ENCODE peak calls at places on chromosomes 2 and 18, in six cellular contexts. Y is A549, S is IMR-90, Q is K562, D is HepG2, W is GM12878. H is an unnamed sample.
A peak's percentile ranks its signal among the peaks of the same experiment; 100 is the strongest.

GRCh38 chr2:84631047-84631446 is 114.7 kb downstream of the DNAH6 start:
- DNase-seq in S (peak; percentile 53), W (no peak), Q (peak; percentile 14), D (peak; percentile 48), Y (peak; percentile 52), H (no peak)

GRCh38 chr2:174603280-174603679 is 5.7 kb upstream of the WIPF1 start:
- DNase-seq in W (no peak), Q (no peak), D (peak; percentile 38), S (peak; percentile 67), Y (no peak), H (no peak)

GRCh38 chr2:151720521-151720920 is 13.8 kb downstream of the NEB start:
- DNase-seq in Y (no peak), W (no peak), Q (no peak), S (no peak), D (no peak), H (no peak)

GRCh38 chr2:176553685-176554106 is 284.5 kb downstream of the MTX2 start:
- DNase-seq in D (no peak), Q (no peak), S (peak; percentile 1), W (no peak), Y (peak; percentile 60), H (peak; percentile 71)

GRCh38 chr2:221779614-221780067 is 207.5 kb upstream of the EPHA4 start:
- DNase-seq in Q (no peak), D (no peak), Y (no peak), S (peak; percentile 81), W (no peak), H (no peak)

GRCh38 chr2:168336786-168337388 is 89.5 kb upstream of the STK39 start:
- DNase-seq in Y (no peak), S (no peak), W (no peak), D (peak; percentile 69), Q (no peak), H (peak; percentile 67)

GRCh38 chr2:160407393-160408204 is 86.0 kb downstream of the RBMS1 start:
- DNase-seq in Q (peak; percentile 18), D (peak; percentile 31), Y (peak; percentile 38), W (no peak), S (peak; percentile 54), H (peak; percentile 75)

GRCh38 chr2:26630669-26631360 is 10.4 kb downstream of the CIB4 start:
- DNase-seq in W (no peak), Q (no peak), D (peak; percentile 86), Y (peak; percentile 64), S (peak; percentile 27), H (no peak)

GRCh38 chr18:51537487-51537886 is 340.0 kb upstream of the MEX3C start:
- DNase-seq in Q (no peak), W (peak; percentile 2), D (no peak), S (no peak), Y (no peak), H (peak; percentile 27)

GRCh38 chr2:27703638-27704341 is 40.1 kb downstream of the SLC4A1AP start:
- DNase-seq in Y (peak; percentile 90), Q (peak; percentile 83), D (peak; percentile 80), W (peak; percentile 40), S (peak; percentile 96), H (peak; percentile 94)

GRCh38 chr18:35729971-35730668 is 148.6 kb downstream of the GALNT1 start:
- DNase-seq in S (no peak), Q (no peak), W (no peak), D (no peak), Y (no peak), H (no peak)

GRCh38 chr2:39778233-39778632 is 825 bp downstream of the THUMPD2 start:
- DNase-seq in Q (no peak), D (no peak), Y (peak; percentile 25), S (no peak), W (no peak), H (no peak)

GRCh38 chr2:6410265-6410664 is 455.4 kb downstream of the CMPK2 start:
- DNase-seq in Y (no peak), D (no peak), S (peak; percentile 6), Q (no peak), W (no peak), H (no peak)

GRCh38 chr18:46336278-46337205 is 232.4 kb downstream of the HAUS1 start:
- DNase-seq in S (no peak), Q (no peak), W (no peak), Y (no peak), D (no peak), H (no peak)

GRCh38 chr2:203623616-203624015 is 82.8 kb upstream of the CD28 start:
- DNase-seq in S (peak; percentile 27), D (no peak), Q (no peak), W (no peak), Y (no peak), H (no peak)

GRCh38 chr2:76169289-76169688 is 458.6 kb upstream of the GCFC2 start:
- DNase-seq in Y (no peak), S (no peak), D (no peak), W (no peak), Q (no peak), H (no peak)

GRCh38 chr2:161625314-161625919 is 1.2 kb downstream of the SLC4A10 start:
- DNase-seq in D (no peak), Q (no peak), W (no peak), S (no peak), Y (no peak), H (peak; percentile 75)

GRCh38 chr18:12741351-12741750 is 38.5 kb downstream of the PSMG2 start:
- DNase-seq in W (no peak), Q (no peak), S (peak; percentile 49), D (peak; percentile 94), Y (peak; percentile 36), H (no peak)

GRCh38 chr2:85413592-85414421 is 3.6 kb upstream of the CAPG start:
- DNase-seq in S (peak; percentile 46), D (no peak), Q (peak; percentile 90), Y (no peak), W (no peak), H (peak; percentile 71)

GRCh38 chr18:48899558-48900174 is 51.1 kb downstream of the SMAD7 start:
- DNase-seq in S (no peak), W (no peak), D (no peak), Y (no peak), Q (no peak), H (no peak)

GRCh38 chr18:48897531-48897930 is 53.2 kb downstream of the SMAD7 start:
- DNase-seq in D (no peak), Q (no peak), Y (no peak), W (no peak), S (peak; percentile 42), H (no peak)

GRCh38 chr18:48900469-48900868 is 50.3 kb downstream of the SMAD7 start:
- DNase-seq in Y (no peak), S (no peak), Q (no peak), D (no peak), W (no peak), H (no peak)

GRCh38 chr18:48896875-48897511 is 53.8 kb downstream of the SMAD7 start:
- DNase-seq in Y (no peak), W (peak; percentile 19), Q (peak; percentile 88), S (peak; percentile 17), D (peak; percentile 98), H (no peak)

GRCh38 chr18:48898521-48898920 is 52.2 kb downstream of the SMAD7 start:
- DNase-seq in S (no peak), W (no peak), Q (no peak), Y (no peak), D (no peak), H (no peak)
- TF ChIP-seq RFX5 in S (no peak), W (no peak), Q (no peak), Y (no peak), D (no peak), H (no peak)

GRCh38 chr2:154015233-154015632 is 143.5 kb downstream of the GALNT13 start:
- DNase-seq in D (no peak), S (no peak), W (no peak), Q (no peak), Y (no peak), H (no peak)

DNA sequence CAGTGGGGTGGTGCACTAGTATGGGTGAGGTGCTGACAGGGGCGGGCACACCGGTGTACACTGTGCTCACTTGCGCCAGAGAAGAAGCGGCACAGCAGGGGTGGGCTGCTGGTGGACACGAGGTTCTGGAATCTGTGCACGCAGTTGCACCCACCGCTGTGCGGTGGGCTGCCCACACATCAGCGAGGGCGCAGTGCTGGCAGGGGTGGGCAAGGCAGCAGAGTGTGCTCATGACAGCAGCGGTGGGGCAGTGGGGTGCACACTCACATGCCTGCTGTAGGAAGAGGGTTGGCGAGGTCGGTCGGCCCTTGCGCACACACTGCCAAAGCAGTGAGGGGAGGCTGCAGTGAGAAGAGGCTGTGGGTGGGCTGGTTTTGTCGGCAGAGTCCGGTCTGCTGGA is 141.8 kb downstream of the GALNT13 start:
- DNase-seq in Y (no peak), S (no peak), D (no peak), Q (no peak), W (no peak), H (no peak)
- TF ChIP-seq RFX5 in Y (no peak), S (no peak), D (no peak), Q (no peak), W (no peak), H (no peak)

DNA sequence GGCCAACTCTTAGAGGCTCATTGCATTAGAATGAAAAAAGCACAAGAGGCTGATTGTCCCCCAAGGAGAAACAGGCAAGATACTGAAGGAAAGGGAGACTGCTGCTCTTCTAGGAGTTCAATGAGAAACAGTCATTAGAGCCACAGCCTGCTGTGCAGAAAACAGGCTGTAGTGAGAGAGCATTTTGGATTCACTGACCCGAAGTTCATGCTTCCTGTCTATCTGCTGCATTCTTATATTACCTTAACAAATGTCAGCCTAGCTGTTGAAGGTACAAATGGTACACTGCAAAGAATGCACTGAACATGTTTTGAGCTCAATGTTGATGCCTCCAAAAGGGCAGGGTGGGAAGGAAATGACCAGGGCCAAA is 423.4 kb downstream of the SETBP1 start:
- DNase-seq in Y (no peak), W (no peak), S (no peak), Q (no peak), D (no peak), H (no peak)
- TF ChIP-seq RFX5 in Y (no peak), W (no peak), S (no peak), Q (no peak), D (no peak), H (no peak)

GRCh38 chr2:71554028-71554705 is 100.8 kb downstream of the DYSF start:
- DNase-seq in S (no peak), Q (no peak), D (no peak), Y (no peak), W (no peak), H (no peak)

GRCh38 chr2:71554706-71555056 is 101.3 kb downstream of the DYSF start:
- DNase-seq in W (no peak), Q (no peak), D (no peak), S (no peak), Y (no peak), H (no peak)

GRCh38 chr2:71556811-71557210 is 103.5 kb downstream of the DYSF start:
- DNase-seq in S (no peak), Q (no peak), W (no peak), D (no peak), Y (no peak), H (no peak)

GRCh38 chr2:71557321-71557720 is 104.0 kb downstream of the DYSF start:
- DNase-seq in D (no peak), W (no peak), S (no peak), Y (no peak), Q (no peak), H (no peak)

DNA sequence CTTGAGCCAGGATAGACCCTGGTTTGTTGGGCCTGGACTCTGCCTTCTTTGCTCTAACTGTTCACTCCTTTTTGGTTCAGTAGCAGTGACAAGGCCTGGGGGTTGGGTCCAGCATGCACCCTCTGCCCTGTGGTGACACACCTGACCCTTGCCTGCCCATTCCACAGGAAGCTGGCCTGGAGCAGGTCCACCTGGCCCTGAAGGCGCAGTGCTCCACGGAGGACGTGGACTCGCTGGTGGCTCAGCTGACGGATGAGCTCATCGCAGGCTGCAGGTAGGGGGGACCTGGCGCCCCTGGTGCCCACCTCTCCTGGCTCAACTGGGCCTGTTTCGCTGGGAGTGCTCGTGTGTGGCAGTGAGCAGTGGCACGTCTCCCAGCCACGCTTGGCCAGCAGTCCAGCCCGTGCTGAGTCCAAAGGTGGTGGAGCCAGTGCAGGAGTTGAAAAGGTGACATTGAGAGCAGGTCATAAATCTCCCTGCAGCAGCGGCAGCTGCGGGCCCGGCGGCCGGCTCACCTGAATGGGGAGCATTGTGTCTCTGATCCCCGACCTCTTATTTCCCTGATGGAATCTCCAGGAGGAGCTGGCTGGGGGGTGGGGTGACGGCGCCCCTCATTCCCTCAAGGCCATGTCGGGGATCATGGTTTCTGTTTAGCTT is 102.6 kb downstream of the DYSF start:
- DNase-seq in Y (no peak), D (peak; percentile 52), S (no peak), W (no peak), Q (no peak), H (no peak)
- TF ChIP-seq RFX5 in Y (no peak), D (no peak), S (no peak), W (no peak), Q (no peak), H (no peak)